ENCODE peak calls at places on chromosomes 12 and 14, in eight cellular contexts. I, N, S, X, V, P, C and R are unnamed samples.
A peak's percentile ranks its signal among the peaks of the same experiment; 100 is the strongest.

GRCh38 chr12:70430400-70430799 is 64.3 kb downstream of the KCNMB4 start:
- DNase-seq in N (no peak), I (no peak), V (no peak), X (no peak), C (no peak), P (no peak), S (no peak), R (no peak)

GRCh38 chr14:26987734-26988363 is 390.0 kb upstream of the NOVA1 start:
- DNase-seq in S (no peak), N (no peak), V (no peak), X (no peak), P (no peak), C (no peak), I (no peak), R (no peak)

GRCh38 chr14:75725481-75725880 is 64.4 kb downstream of the TTLL5 start:
- DNase-seq in X (no peak), I (no peak), P (peak; percentile 23), C (no peak), V (no peak), N (no peak), S (peak; percentile 27), R (no peak)

GRCh38 chr14:95667251-95667693 is 19.0 kb upstream of the TCL1B start:
- DNase-seq in V (peak; percentile 82), S (no peak), C (no peak), N (no peak), X (no peak), P (no peak), I (no peak), R (no peak)

GRCh38 chr14:32762886-32763285 is 175.8 kb upstream of the NPAS3 start:
- DNase-seq in S (peak; percentile 23), I (no peak), V (no peak), N (no peak), C (no peak), X (no peak), P (no peak), R (no peak)

GRCh38 chr14:90632868-90633267 is 183.4 kb downstream of the TTC7B start:
- DNase-seq in C (no peak), P (no peak), X (no peak), I (no peak), S (peak; percentile 45), V (no peak), N (no peak), R (no peak)

GRCh38 chr14:100470523-100470897 is 116.7 kb downstream of the BEGAIN start:
- DNase-seq in S (no peak), N (no peak), C (no peak), V (no peak), X (no peak), I (no peak), P (no peak), R (no peak)

GRCh38 chr14:40417777-40418401 is 985.7 kb upstream of the FBXO33 start:
- DNase-seq in S (peak; percentile 4), N (peak; percentile 25), P (no peak), X (no peak), I (no peak), C (no peak), V (no peak), R (no peak)

GRCh38 chr12:26651566-26652188 is 181.3 kb downstream of the ITPR2 start:
- DNase-seq in S (peak; percentile 83), V (no peak), C (peak; percentile 77), X (no peak), I (peak; percentile 60), N (peak; percentile 45), P (no peak), R (no peak)

GRCh38 chr12:82174383-82174782 is 183.8 kb downstream of the CCDC59 start:
- DNase-seq in S (no peak), V (no peak), I (no peak), C (no peak), P (no peak), X (no peak), N (no peak), R (no peak)

GRCh38 chr14:91351508-91351853 is 66.1 kb downstream of the CCDC88C start:
- DNase-seq in V (no peak), S (no peak), C (no peak), I (no peak), X (no peak), N (no peak), P (no peak), R (no peak)

GRCh38 chr14:22689186-22689585 is 45.0 kb upstream of the OR6J1 start:
- DNase-seq in I (peak; percentile 74), C (peak; percentile 53), P (no peak), S (peak; percentile 99), N (no peak), X (no peak), V (no peak), R (no peak)

GRCh38 chr14:91873476-91874265 is 6.3 kb upstream of the TC2N start:
- DNase-seq in X (no peak), C (no peak), I (no peak), S (peak; percentile 46), V (no peak), N (peak; percentile 59), P (no peak), R (no peak)

GRCh38 chr12:68497112-68497511 is 113.6 kb upstream of the RAP1B start:
- DNase-seq in S (peak; percentile 69), N (no peak), I (no peak), P (no peak), C (no peak), X (no peak), V (no peak), R (no peak)

DNA sequence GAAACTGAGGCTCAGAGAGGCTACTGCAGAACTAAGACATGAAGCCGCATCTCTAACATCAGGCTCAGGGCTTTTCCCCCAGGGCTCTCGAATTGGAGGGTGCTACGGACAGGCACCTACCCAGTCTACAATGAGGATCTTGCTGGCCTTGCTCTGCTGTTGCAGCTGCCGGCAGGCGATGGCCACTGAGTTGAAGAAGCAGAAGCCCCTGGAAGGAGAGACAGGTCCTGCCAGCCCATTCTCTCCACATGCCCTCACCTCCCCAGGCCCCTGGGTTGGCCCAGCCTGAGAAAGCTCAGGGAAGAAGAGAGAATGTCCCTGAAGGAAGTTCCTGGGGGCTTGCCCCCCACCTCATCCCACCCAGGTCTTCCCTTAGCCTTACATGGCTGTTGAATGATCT is 16.1 kb downstream of the SLC48A1 start:
- DNase-seq in P (no peak), N (no peak), I (no peak), V (peak; percentile 29), S (no peak), C (no peak), X (peak; percentile 6), R (no peak)
- H3K27ac ChIP-seq in P (no peak overlapping the region), N (no peak overlapping the region), I (no peak overlapping the region), V (no peak overlapping the region), S (no peak overlapping the region), C (no peak overlapping the region), X (no peak overlapping the region), R (no peak overlapping the region)

DNA sequence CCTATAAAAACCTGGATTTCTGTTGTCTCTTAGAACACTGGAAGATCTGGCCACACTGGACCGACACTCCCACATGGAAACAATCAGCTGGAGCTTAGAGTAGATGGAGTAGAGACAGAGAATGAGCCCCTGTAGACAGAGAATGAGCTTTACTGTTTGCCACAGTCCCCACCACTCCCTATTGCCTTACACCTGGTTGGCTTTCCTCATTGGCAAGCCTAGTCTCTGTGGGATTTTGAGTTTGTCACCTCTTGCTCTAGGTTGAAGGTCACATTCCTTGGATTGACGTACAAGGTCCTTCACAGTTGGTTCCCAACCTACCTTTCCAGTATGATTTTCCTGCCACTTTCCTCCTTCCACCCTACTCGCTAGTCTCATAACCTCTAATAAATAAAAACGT is 2.0 kb upstream of the HCAR1 start:
- DNase-seq in N (no peak), C (no peak), V (no peak), X (no peak), S (no peak), P (no peak), I (no peak), R (no peak)
- H3K27ac ChIP-seq in N (no peak overlapping the region), C (no peak overlapping the region), V (no peak overlapping the region), X (no peak overlapping the region), S (no peak overlapping the region), P (no peak overlapping the region), I (no peak overlapping the region), R (no peak overlapping the region)

DNA sequence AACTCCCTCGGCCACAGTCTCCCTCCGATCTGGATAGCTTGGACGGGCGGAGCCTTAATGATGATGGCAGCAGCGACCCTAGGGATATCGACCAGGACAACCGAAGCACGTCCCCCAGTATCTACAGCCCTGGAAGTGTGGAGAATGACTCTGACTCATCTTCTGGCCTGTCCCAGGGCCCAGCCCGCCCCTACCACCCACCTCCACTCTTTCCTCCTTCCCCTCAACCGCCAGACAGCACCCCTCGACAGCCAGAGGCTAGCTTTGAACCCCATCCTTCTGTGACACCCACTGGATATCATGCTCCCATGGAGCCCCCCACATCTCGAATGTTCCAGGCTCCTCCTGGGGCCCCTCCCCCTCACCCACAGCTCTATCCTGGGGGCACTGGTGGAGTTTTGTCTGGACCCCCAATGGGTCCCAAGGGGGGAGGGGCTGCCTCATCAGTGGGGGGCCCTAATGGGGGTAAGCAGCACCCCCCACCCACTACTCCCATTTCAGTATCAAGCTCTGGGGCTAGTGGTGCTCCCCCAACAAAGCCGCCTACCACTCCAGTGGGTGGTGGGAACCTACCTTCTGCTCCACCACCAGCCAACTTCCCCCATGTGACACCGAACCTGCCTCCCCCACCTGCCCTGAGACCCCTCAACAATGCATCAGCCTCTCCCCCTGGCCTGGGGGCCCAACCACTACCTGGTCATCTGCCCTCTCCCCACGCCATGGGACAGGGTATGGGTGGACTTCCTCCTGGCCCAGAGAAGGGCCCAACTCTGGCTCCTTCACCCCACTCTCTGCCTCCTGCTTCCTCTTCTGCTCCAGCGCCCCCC is 7.9 kb upstream of the RNU7-1 start:
- DNase-seq in N (no peak), P (no peak), V (peak; percentile 75), S (no peak), I (no peak), C (no peak), X (no peak), R (no peak)
- H3K27ac ChIP-seq in N (peak overlapping the region; percentile 98), P (peak overlapping the region; percentile 66), V (no peak overlapping the region), S (peak overlapping the region; percentile 7), I (no peak overlapping the region), C (no peak overlapping the region), X (peak overlapping the region; percentile 70), R (no peak overlapping the region)

GRCh38 chr14:34867199-34867598 is 8.0 kb downstream of the BAZ1A start:
- DNase-seq in N (no peak), P (no peak), I (no peak), V (no peak), X (no peak), S (no peak), C (no peak), R (no peak)

GRCh38 chr14:34863844-34864243 is 11.3 kb downstream of the BAZ1A start:
- DNase-seq in P (no peak), C (no peak), V (no peak), X (no peak), S (no peak), I (no peak), N (no peak), R (no peak)

DNA sequence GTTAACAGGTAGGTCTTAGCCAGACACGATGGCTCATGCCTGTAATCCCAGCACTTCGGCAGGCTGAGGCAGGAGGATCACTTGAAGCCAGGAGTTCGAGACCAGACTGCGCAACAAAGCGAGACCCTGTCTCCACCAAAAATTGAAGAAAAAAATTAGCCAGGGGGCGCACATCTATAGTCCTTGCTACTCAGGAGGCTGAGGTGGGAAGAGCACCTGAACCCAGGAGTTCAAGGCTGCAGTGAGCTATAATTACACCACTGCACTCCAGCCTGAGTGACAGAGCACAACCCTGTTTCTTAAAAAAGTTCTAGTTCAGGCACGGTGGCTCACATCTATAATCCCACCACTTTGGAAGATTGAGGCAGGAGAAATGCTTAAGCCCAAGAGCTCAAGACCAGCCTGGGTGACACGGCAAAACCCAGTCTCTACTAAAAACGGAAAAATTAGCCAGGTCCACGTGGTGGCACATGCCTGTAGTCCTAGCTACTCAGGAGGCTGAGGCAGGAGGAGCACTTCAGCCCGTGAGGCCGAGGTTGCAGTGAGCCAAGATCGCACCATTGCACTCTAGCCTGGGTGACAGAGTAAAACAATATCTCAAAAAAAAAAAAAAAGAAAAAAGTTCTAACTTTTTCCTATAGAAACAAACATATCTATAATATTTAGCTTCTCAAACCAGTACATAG is 9.1 kb downstream of the BAZ1A start:
- DNase-seq in P (no peak), I (no peak), V (no peak), X (no peak), C (no peak), N (no peak), S (no peak), R (no peak)
- H3K27ac ChIP-seq in P (no peak overlapping the region), I (no peak overlapping the region), V (no peak overlapping the region), X (no peak overlapping the region), C (no peak overlapping the region), N (no peak overlapping the region), S (no peak overlapping the region), R (no peak overlapping the region)